ENCODE peak calls at places on chromosomes 12 and 14, in five cellular contexts. B is IMR-90, Y is HL-60, O is HFF-Myc, I is stomach. H is an unnamed sample.
A peak's percentile ranks its signal among the peaks of the same experiment; 100 is the strongest.

GRCh38 chr14:70972107-70972976 is 65.1 kb downstream of the PCNX1 start:
- DNase-seq in B (peak; percentile 88), O (peak; percentile 75), Y (peak; percentile 67), I (peak; percentile 92), H (peak; percentile 89)

GRCh38 chr14:104014764-104015163 is 70.7 kb upstream of the ASPG start:
- DNase-seq in I (no peak), B (no peak), Y (no peak), O (no peak), H (no peak)

GRCh38 chr14:52015411-52016030 is 26.2 kb downstream of the RTRAF start:
- DNase-seq in B (peak; percentile 17), Y (peak; percentile 18), O (no peak), I (peak; percentile 68), H (no peak)

GRCh38 chr12:4958697-4959375 is 49.1 kb downstream of the KCNA1 start:
- DNase-seq in I (no peak), Y (no peak), O (no peak), B (no peak), H (peak; percentile 2)

GRCh38 chr14:23468704-23469126 is 788 bp upstream of the NGDN start:
- DNase-seq in O (no peak), Y (no peak), B (no peak), I (no peak), H (no peak)

GRCh38 chr12:45966486-45966885 is 23.9 kb downstream of the SCAF11 start:
- DNase-seq in I (no peak), O (no peak), B (peak; percentile 78), Y (no peak), H (peak; percentile 56)

GRCh38 chr14:32407170-32407569 is 78.1 kb downstream of the AKAP6 start:
- DNase-seq in Y (no peak), I (no peak), O (no peak), B (peak; percentile 13), H (peak; percentile 34)

GRCh38 chr14:54829486-54830224 is 73.0 kb downstream of the GCH1 start:
- DNase-seq in I (no peak), B (no peak), O (no peak), Y (no peak), H (no peak)

GRCh38 chr12:5220835-5221234 is 177.2 kb downstream of the KCNA5 start:
- DNase-seq in O (no peak), B (peak; percentile 11), I (no peak), Y (no peak), H (no peak)

GRCh38 chr12:43069768-43070221 is 480.2 kb upstream of the PRICKLE1 start:
- DNase-seq in B (peak; percentile 12), Y (no peak), O (no peak), I (no peak), H (peak; percentile 87)

GRCh38 chr12:105226219-105226618 is 9.8 kb downstream of the APPL2 start:
- DNase-seq in Y (peak; percentile 34), O (peak; percentile 83), B (peak; percentile 97), I (peak; percentile 63), H (peak; percentile 98)

DNA sequence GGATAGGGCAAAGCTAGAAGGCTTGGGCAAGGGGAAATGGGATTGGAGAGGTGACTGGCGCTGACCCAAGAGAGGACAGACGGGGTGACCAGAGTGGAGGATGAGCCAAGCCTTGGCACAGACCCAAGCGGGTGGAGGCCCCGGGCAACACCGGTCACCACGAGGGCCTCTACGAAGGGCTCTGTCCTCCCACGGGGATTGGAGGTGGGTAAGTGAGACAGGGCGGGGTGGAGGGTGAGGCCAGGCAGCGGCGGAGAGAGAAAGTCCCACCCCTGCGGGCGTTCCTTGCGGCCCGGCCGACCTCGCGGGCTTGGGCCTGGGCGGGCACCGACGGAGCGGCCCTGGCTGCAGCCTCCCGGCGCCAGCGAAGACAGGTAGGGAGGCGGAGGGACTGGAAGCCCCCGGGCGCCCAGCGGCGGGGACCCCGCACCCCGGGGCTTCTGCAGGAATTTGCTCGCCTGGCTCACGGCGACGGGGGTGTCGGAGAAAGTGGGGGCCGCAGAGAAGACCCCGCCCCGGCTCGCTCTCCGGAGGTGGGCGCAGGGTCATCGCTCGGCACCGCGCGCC is at the start of gene PAPLN:
- DNase-seq in O (no peak), Y (no peak), I (no peak), B (no peak), H (peak; percentile 31)
- H3K4me3 ChIP-seq in O (peak within 1 kb of the TSS; percentile 20), Y (peak within 1 kb of the TSS; percentile 27), I (peak within 1 kb of the TSS; percentile 56), B (no peak within 1 kb of the TSS), H (peak within 1 kb of the TSS; percentile 45)

GRCh38 chr12:52699373-52699772 is 4.0 kb downstream of the KRT77 start:
- DNase-seq in Y (no peak), I (no peak), B (no peak), O (no peak), H (no peak)

GRCh38 chr12:52698634-52699340 is 4.5 kb downstream of the KRT77 start:
- DNase-seq in B (no peak), Y (no peak), I (no peak), O (no peak), H (no peak)

GRCh38 chr12:52696588-52696987 is 6.7 kb downstream of the KRT77 start:
- DNase-seq in B (no peak), O (no peak), I (no peak), Y (no peak), H (no peak)

GRCh38 chr12:52695039-52695438 is 8.3 kb downstream of the KRT77 start:
- DNase-seq in O (no peak), I (no peak), Y (no peak), B (no peak), H (no peak)

GRCh38 chr12:52697058-52697582 is 6.2 kb downstream of the KRT77 start:
- DNase-seq in O (no peak), Y (no peak), B (no peak), I (no peak), H (no peak)
- TF ChIP-seq CTCF in O (no peak), Y (no peak), B (no peak), I (no peak), H (no peak)

DNA sequence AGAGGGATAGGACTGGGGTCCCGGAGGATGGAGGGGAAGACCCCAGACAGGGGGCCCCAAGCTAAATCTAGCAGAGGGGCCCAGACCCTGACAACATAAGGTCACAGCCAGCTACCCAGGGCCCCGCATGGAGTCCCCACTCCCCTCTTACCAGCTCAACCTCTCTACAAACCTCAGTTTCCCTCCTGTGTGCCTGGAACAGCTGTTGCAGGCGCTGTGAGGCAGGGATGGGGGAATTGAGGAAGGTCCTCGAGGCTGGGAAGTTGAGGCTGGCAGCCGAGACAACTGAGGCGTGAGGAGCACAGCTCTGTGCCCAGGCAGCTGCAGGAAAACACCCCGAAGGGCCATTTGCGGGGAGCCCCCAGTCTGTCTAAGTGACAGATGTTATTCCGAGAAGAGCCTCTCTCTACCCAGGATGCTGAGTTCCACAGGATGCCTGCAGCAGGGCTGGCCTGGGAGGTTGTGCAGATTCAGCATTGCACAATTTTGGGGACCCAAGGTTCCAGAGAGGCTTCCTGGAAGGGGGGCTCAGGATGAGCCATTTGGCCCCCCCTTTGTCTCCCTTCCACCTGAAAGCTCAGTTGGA is 42.7 kb upstream of the NCOR2 start:
- DNase-seq in O (no peak), Y (no peak), I (no peak), B (no peak), H (no peak)
- H3K4me3 ChIP-seq in O (no peak overlapping the region), Y (no peak overlapping the region), I (no peak overlapping the region), B (no peak overlapping the region), H (no peak overlapping the region)

GRCh38 chr12:68065687-68066086 is 76.4 kb downstream of the IFNG-AS1 start:
- DNase-seq in B (no peak), I (no peak), Y (no peak), O (no peak), H (no peak)

GRCh38 chr12:68065163-68065562 is 75.9 kb downstream of the IFNG-AS1 start:
- DNase-seq in Y (no peak), B (no peak), O (no peak), I (no peak), H (no peak)

GRCh38 chr12:68069276-68069675 is 80.0 kb downstream of the IFNG-AS1 start:
- DNase-seq in O (no peak), B (peak; percentile 2), I (no peak), Y (no peak), H (no peak)

GRCh38 chr12:68070957-68071356 is 81.7 kb downstream of the IFNG-AS1 start:
- DNase-seq in Y (no peak), O (no peak), B (no peak), I (no peak), H (no peak)

DNA sequence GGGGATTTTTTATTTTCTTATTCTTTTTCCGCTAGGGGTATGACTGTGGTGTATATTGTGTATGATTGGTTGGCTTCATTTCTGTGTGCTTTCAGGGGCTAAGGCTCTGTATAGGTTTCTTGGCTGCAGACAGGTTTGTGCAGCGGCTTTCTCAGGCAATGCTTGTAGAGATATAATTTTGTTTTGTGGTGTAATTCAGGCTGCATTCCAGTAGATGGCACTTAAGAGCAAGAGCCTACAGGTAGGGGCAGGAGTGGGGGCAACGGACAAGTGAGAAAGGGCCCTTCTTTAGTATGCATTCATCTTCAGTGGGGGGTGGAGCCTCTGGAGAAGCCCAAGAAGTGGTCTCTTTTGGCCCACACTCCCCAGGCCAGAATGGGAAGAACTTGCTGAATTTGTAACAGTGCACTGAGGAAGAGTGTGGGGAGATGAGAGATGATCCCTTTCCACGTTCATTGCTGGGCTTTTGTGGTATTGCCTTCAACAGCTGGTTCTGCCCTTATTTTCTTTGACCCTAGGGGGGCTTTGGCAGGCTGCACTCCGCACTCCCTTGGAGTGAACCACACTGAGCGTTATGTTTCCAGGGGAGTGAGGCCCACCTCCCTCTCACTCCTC is 78.6 kb downstream of the IFNG-AS1 start:
- DNase-seq in I (no peak), Y (no peak), O (no peak), B (no peak), H (peak; percentile 0)
- TF ChIP-seq CTCF in I (no peak), Y (no peak), O (peak; percentile 53), B (peak; percentile 26), H (peak; percentile 52)

GRCh38 chr14:63438065-63438757 is 105.0 kb downstream of the PPP2R5E start:
- DNase-seq in O (peak; percentile 84), I (peak; percentile 66), B (peak; percentile 92), Y (peak; percentile 18), H (peak; percentile 97)
- H3K4me3 ChIP-seq in O (no peak overlapping the region), I (peak overlapping the region; percentile 1), B (peak overlapping the region; percentile 36), Y (no peak overlapping the region), H (peak overlapping the region; percentile 20)

GRCh38 chr12:113955109-113955970 is 10.8 kb downstream of the RBM19 start:
- DNase-seq in B (peak; percentile 7), Y (peak; percentile 29), O (no peak), I (peak; percentile 30), H (peak; percentile 17)
- TF ChIP-seq CTCF in B (peak; percentile 46), Y (peak; percentile 56), O (peak; percentile 78), I (no peak), H (peak; percentile 45)

DNA sequence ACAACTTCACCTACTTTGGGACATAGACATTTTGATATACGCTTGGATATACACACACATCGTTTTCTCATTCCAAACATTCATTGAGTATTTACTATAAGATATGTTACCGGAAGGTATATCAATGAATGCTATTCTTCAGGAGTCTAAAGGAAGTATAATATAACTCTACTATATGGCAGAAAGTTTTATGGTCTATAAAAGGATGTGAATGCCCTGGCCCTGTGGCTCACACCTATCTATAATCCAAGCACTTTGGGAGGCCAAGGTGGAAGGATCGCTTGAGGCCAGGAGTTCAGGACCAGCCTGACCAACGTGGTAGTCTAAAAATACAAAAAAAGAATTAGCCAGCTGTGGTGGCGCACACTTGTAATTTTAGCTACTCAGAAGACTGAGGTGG is 5.6 kb downstream of the NRIP2 start:
- DNase-seq in I (no peak), B (no peak), Y (no peak), O (no peak), H (no peak)
- H3K4me3 ChIP-seq in I (no peak overlapping the region), B (no peak overlapping the region), Y (no peak overlapping the region), O (no peak overlapping the region), H (no peak overlapping the region)

GRCh38 chr14:59190372-59190771 is 1.9 kb downstream of the DAAM1 start:
- DNase-seq in B (no peak), Y (peak; percentile 14), O (no peak), I (no peak), H (peak; percentile 20)
- TF ChIP-seq CTCF in B (peak; percentile 18), Y (no peak), O (no peak), I (no peak), H (peak; percentile 9)

GRCh38 chr12:56190695-56191155 is 1.4 kb upstream of the SMARCC2 start:
- DNase-seq in B (no peak), Y (no peak), O (no peak), I (no peak), H (peak; percentile 36)
- H3K4me3 ChIP-seq in B (no peak overlapping the region), Y (peak overlapping the region; percentile 77), O (peak overlapping the region; percentile 80), I (peak overlapping the region; percentile 98), H (peak overlapping the region; percentile 98)